ENCODE peak calls at places on chromosome 19, in ten cellular contexts. F, B, H, M, L, W, A, U, Y and C are unnamed samples. For H3K4me1, the result is how much of the 10 kb centered on the place peaks cover.

GRCh38 chr19:46983097-46983496 is 36.5 kb upstream of the NPAS1 start:
- DNase-seq in H (no peak), W (no peak), F (no peak), A (no peak), Y (no peak), M (no peak), L (no peak), B (no peak), U (no peak), C (no peak)

GRCh38 chr19:47003611-47003935 is 16.1 kb upstream of the NPAS1 start:
- DNase-seq in U (peak), F (no peak), M (no peak), L (no peak), H (no peak), W (no peak), A (no peak), Y (no peak), B (no peak), C (no peak)

GRCh38 chr19:12828494-12828893 is 5.9 kb downstream of the RTBDN start:
- DNase-seq in U (peak), B (no peak), A (no peak), H (peak), Y (no peak), W (peak), F (peak), M (no peak), L (peak), C (no peak)

GRCh38 chr19:50268046-50268445 is 61.1 kb downstream of the KCNC3 start:
- DNase-seq in W (no peak), B (no peak), H (no peak), A (no peak), Y (no peak), U (no peak), M (no peak), F (no peak), L (no peak), C (no peak)

GRCh38 chr19:5891938-5892771 is 11.4 kb downstream of the NDUFA11 start:
- DNase-seq in A (no peak), H (peak), U (peak), M (no peak), W (peak), Y (no peak), F (peak), L (no peak), B (no peak), C (no peak)

GRCh38 chr19:40791996-40792395 is 7.0 kb upstream of the EGLN2 start:
- DNase-seq in M (no peak), W (no peak), L (no peak), A (no peak), F (no peak), U (no peak), B (no peak), H (no peak), Y (no peak), C (no peak)

GRCh38 chr19:52492991-52493470 is 34.4 kb upstream of the ZNF808 start:
- DNase-seq in U (no peak), H (no peak), W (no peak), Y (no peak), M (no peak), B (no peak), A (no peak), F (no peak), L (no peak), C (no peak)

GRCh38 chr19:46288896-46289588 is 7.8 kb upstream of the HIF3A start:
- DNase-seq in B (no peak), A (no peak), H (peak), Y (no peak), M (peak), W (peak), L (no peak), F (no peak), U (peak), C (no peak)

GRCh38 chr19:23901360-23901759 is 13.3 kb upstream of the ZNF726 start:
- DNase-seq in W (no peak), A (no peak), M (no peak), B (no peak), F (no peak), L (no peak), Y (no peak), U (no peak), H (no peak), C (no peak)

GRCh38 chr19:4057913-4058695 is 8.6 kb downstream of the ZBTB7A start:
- DNase-seq in H (peak), U (peak), L (peak), Y (no peak), A (peak), F (peak), B (peak), W (peak), M (peak), C (peak)

GRCh38 chr19:12899891-12900518 is 9.0 kb downstream of the GCDH start:
- DNase-seq in M (no peak), B (no peak), F (no peak), U (no peak), Y (no peak), A (no peak), W (no peak), L (no peak), H (no peak), C (no peak)

GRCh38 chr19:31534231-31534630 is 185.0 kb upstream of the TSHZ3 start:
- DNase-seq in L (no peak), Y (no peak), B (no peak), F (no peak), H (no peak), M (no peak), W (no peak), U (no peak), A (no peak), C (no peak)

GRCh38 chr19:46746281-46746965 is at the start of gene STRN4:
- DNase-seq in F (peak), M (no peak), B (no peak), H (peak), W (peak), A (peak), U (peak), Y (peak), L (no peak), C (no peak)

GRCh38 chr19:6379744-6380143 is 4.0 kb upstream of the PSPN start:
- DNase-seq in H (no peak), Y (no peak), L (no peak), M (no peak), A (no peak), U (no peak), B (no peak), W (no peak), F (no peak), C (no peak)

GRCh38 chr19:44367024-44367423 is 10.5 kb upstream of the ZNF112 start:
- DNase-seq in H (no peak), M (no peak), B (no peak), L (no peak), Y (no peak), W (no peak), A (no peak), F (no peak), U (no peak), C (no peak)

GRCh38 chr19:13887039-13887438 is 10.1 kb downstream of the NANOS3 start:
- DNase-seq in F (peak), L (peak), M (no peak), H (no peak), W (peak), Y (no peak), U (peak), B (no peak), A (no peak), C (no peak)

GRCh38 chr19:4113398-4114088 is 10.4 kb downstream of the MAP2K2 start:
- DNase-seq in F (no peak), M (no peak), W (no peak), A (no peak), L (no peak), H (no peak), U (no peak), B (no peak), Y (no peak), C (no peak)

GRCh38 chr19:46229442-46229841 is at the start of gene IGFL1:
- DNase-seq in F (no peak), H (no peak), W (no peak), A (no peak), L (no peak), Y (no peak), U (no peak), M (no peak), B (no peak), C (no peak)

GRCh38 chr19:3759482-3760254 is 1.8 kb downstream of the APBA3 start:
- DNase-seq in M (no peak), A (no peak), W (no peak), B (no peak), H (no peak), U (no peak), F (no peak), Y (no peak), L (no peak), C (no peak)

GRCh38 chr19:31173991-31174390 is 175.2 kb downstream of the TSHZ3 start:
- DNase-seq in H (no peak), L (no peak), A (no peak), W (no peak), U (no peak), M (no peak), F (no peak), B (no peak), Y (no peak), C (no peak)

GRCh38 chr19:13981021-13981420 is 25.1 kb downstream of the RFX1 start:
- DNase-seq in H (no peak), B (no peak), A (no peak), L (no peak), Y (no peak), W (no peak), M (no peak), U (no peak), F (no peak), C (no peak)

GRCh38 chr19:43820098-43820860 is 6.8 kb upstream of the ZNF283 start:
- DNase-seq in A (peak), H (no peak), Y (no peak), L (no peak), F (no peak), B (no peak), W (peak), M (peak), U (peak), C (no peak)

GRCh38 chr19:4043966-4044365 is 22.7 kb downstream of the ZBTB7A start:
- DNase-seq in W (no peak), Y (no peak), L (peak), A (no peak), U (no peak), M (no peak), B (no peak), H (no peak), F (no peak), C (no peak)

GRCh38 chr19:3283886-3284657 is 59.6 kb downstream of the CELF5 start:
- DNase-seq in F (no peak), H (no peak), Y (no peak), L (no peak), A (no peak), U (no peak), M (no peak), W (no peak), B (no peak), C (no peak)

GRCh38 chr19:6564393-6564792 is 26.6 kb downstream of the CD70 start:
- DNase-seq in M (no peak), A (no peak), B (no peak), L (no peak), F (no peak), U (peak), H (peak), W (no peak), Y (no peak), C (no peak)

GRCh38 chr19:30686911-30687566 is 314.9 kb downstream of the ZNF536 start:
- DNase-seq in Y (no peak), W (no peak), L (no peak), H (no peak), B (no peak), M (peak), U (no peak), A (no peak), F (no peak), C (no peak)

GRCh38 chr19:32397736-32398135 is 7.8 kb upstream of the DPY19L3 start:
- DNase-seq in Y (no peak), U (peak), M (no peak), H (peak), F (no peak), W (no peak), L (no peak), A (no peak), B (no peak), C (no peak)

GRCh38 chr19:29855771-29856510 is 44.1 kb downstream of the CCNE1 start:
- DNase-seq in H (no peak), W (no peak), F (no peak), Y (no peak), L (no peak), A (no peak), U (no peak), B (no peak), M (peak), C (no peak)

GRCh38 chr19:40298026-40298425 is 12.9 kb upstream of the AKT2 start:
- DNase-seq in W (no peak), H (no peak), M (no peak), F (no peak), U (no peak), L (no peak), Y (no peak), B (no peak), A (no peak), C (no peak)

GRCh38 chr19:50461066-50461875 is 15.0 kb upstream of the EMC10 start:
- DNase-seq in F (peak), H (peak), A (peak), M (no peak), B (peak), Y (peak), U (peak), W (peak), L (no peak), C (peak)

GRCh38 chr19:33831835-33832234 is 35.2 kb downstream of the KCTD15 start:
- DNase-seq in B (no peak), L (no peak), H (no peak), W (no peak), Y (no peak), M (no peak), F (no peak), A (no peak), U (no peak), C (no peak)

GRCh38 chr19:38173324-38174041 is 50.5 kb downstream of the DPF1 start:
- DNase-seq in F (peak), W (peak), U (peak), B (no peak), A (peak), H (no peak), Y (no peak), L (no peak), M (no peak), C (peak)

GRCh38 chr19:38691938-38692457 is 44.5 kb downstream of the ACTN4 start:
- DNase-seq in Y (no peak), A (peak), W (no peak), H (no peak), U (peak), F (no peak), B (no peak), M (peak), L (no peak), C (peak)

GRCh38 chr19:19337120-19337519 is 16.5 kb downstream of the MAU2 start:
- DNase-seq in A (no peak), H (no peak), M (no peak), F (no peak), W (no peak), B (no peak), Y (no peak), L (no peak), U (no peak), C (no peak)

GRCh38 chr19:23762884-23763711 is 4.4 kb upstream of the ZNF681 start:
- DNase-seq in B (peak), W (peak), A (peak), L (peak), H (peak), U (peak), F (peak), Y (peak), M (peak), C (peak)

GRCh38 chr19:14073925-14074838 is 1.6 kb downstream of the MISP3 start:
- DNase-seq in F (peak), L (peak), W (peak), A (no peak), Y (no peak), M (peak), H (peak), B (no peak), U (peak), C (no peak)

GRCh38 chr19:18295034-18295451 is 13.6 kb upstream of the JUND start:
- DNase-seq in L (no peak), H (no peak), U (no peak), Y (no peak), F (no peak), A (no peak), B (no peak), W (no peak), M (no peak), C (no peak)

DNA sequence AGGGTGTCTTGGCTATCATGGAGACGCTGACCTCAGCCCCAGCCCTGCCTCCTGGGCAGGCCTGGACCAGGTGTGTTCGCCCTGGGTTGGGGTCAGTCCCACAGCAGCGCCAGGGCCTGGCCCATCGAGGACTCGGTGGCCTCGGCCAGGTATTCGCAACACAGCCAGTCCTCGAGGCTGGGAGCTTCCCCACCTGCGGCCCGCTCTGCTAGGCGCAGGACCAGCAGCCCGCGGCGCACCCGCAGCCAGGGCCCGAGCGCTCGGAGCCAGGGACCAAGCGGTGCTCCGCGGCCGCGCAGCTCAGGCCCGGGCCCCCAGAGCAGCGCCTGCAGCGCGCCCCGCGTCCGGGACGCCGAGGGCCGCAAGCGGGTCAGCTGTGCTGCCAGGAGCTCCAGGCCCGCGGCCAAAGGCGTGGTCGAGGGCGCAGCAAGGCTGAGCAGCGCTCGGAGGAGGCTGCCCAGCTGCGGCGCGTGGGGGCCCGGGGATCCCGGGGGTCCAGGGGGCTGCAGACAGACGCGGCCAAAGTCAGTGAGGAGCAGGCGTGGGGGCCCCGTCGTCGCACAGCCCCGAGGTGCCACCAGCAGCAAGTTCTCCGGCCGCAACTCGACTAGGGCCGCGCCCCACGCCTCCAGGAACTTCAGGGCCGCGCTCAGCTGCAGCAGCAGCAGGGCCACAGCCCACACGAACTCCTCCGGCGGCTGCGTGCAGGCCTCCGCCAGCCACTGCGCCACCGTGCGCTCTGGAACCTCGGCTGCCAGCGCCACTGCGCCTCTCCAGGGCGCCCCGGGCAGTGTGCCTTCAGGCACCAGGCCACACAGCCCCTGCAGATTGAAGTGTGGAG is 6.2 kb downstream of the PEAK3 start:
- DNase-seq in U (no peak), L (peak), F (peak), A (peak), W (no peak), B (no peak), M (no peak), H (no peak), Y (no peak), C (no peak)
- H3K4me1 ChIP-seq in U (under half), L (half or more), F (half or more), A (under half), W (under half), B (under half), M (half or more), H (under half), Y (under half), C (under half)

DNA sequence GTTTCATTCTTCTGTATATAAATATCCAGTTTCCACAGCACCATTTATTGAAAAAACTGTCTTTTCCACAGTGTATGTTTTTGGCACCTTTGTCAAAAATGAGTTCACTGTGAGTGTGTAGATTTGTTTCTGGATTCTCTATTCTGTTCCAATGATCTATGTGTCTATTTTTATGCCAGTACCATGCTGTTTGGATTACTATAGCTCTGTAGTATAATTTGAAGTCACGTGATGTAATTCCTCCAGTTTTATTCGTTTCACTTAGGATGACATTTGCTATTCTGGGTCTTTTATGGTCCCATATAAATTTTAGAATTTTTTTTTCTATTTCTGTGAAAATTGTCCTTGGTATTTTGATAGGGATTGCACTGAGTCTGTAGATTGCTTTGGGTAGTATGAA is 11.0 kb upstream of the ZNF823 start:
- DNase-seq in A (no peak), M (no peak), U (no peak), Y (no peak), B (no peak), W (no peak), F (no peak), L (no peak), H (no peak), C (no peak)
- H3K4me1 ChIP-seq in A (under half), M (under half), U (under half), Y (under half), B (under half), W (under half), F (under half), L (under half), H (under half), C (under half)

DNA sequence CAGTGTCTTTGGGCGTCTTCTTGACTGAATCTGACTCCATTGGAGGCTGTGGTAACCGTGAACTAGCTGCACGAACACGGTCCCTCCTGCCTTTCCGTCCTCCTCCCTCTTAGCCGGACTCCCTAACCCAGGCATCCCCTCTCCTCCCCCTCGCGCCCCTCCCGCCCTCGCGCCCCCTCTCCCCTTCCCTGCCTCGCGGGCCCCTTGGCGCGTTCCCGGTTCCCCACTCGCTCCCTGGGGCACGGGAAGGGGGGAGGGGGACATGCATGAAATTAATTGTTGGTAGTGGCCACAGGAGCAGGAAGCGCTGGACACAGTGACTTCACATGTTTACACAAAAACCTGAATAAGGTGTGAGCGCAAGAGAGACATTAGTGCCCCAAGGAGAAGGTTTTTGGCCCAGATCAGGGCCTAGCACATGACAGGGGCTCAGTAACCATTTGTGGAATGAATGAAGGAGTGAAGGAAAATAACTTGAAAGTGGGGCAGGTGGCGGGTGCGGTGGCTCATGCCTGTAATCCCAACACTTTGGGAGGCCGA is 279 bp downstream of the DMRTC2 start:
- DNase-seq in M (no peak), H (no peak), B (no peak), L (no peak), W (no peak), A (no peak), Y (no peak), F (no peak), U (no peak), C (no peak)
- H3K4me1 ChIP-seq in M (under half), H (under half), B (under half), L (under half), W (under half), A (under half), Y (under half), F (under half), U (under half), C (under half)

DNA sequence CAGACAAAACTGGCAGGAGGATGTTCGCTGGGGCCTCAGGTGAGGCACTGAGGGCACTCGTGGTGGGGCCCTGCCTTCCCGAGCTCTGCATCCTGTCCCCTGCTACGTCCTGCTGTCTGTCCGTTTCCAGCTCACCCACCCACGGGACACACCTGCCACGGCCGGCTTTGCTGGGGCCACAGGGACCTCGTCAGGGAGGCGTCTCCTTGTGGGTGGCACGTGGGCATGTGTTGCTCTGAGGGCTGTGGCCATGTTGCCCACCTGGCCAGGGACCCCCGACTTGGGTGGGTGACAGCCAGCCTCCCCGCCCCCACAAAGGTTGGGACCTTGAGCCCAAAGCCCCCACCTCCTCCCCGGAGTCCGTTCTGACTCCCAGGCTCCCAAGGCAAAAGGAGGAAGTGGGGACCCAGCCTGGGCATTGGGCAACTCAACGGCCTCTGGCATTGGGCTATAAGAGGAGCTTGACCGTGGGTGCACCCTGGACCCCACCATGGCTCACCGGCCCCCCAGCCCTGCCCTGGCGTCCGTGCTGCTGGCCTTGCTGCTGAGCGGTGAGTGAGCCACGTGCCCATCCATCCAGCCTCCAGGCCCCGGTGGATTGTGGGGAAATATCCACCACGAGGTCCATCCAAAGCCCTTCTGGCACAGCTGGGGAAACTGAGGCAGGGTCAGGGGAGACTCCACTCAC is at the start of gene PRTN3:
- DNase-seq in L (no peak), A (no peak), W (no peak), Y (no peak), B (no peak), U (no peak), M (no peak), H (no peak), F (no peak), C (no peak)
- H3K4me1 ChIP-seq in L (under half), A (under half), W (under half), Y (under half), B (under half), U (under half), M (under half), H (under half), F (under half), C (under half)